ENCODE peak calls at places on chromosomes 16 and 17, in seven cellular contexts. K is keratinocyte, P is fibroblast of lung, O is mesendoderm, G is uterus, B is bronchial epithelial cell, S is HCT116. W is an unnamed sample. For H3K36me3, the result is how much of the 10 kb centered on the place peaks cover.

GRCh38 chr17:10083864-10084263 is 114.5 kb downstream of the GAS7 start:
- DNase-seq in G (no peak), P (no peak), S (no peak), O (no peak), B (no peak), K (no peak), W (no peak)

GRCh38 chr16:87740909-87741424 is 24.8 kb downstream of the KLHDC4 start:
- DNase-seq in P (peak), O (no peak), G (no peak), B (no peak), K (no peak), S (no peak), W (no peak)

GRCh38 chr16:9713151-9713550 is 469.1 kb downstream of the GRIN2A start:
- DNase-seq in O (peak), G (no peak), B (no peak), S (no peak), K (no peak), P (no peak), W (no peak)

GRCh38 chr16:9033125-9033830 is 58.2 kb upstream of the HAPSTR1 start:
- DNase-seq in B (peak), O (peak), K (no peak), P (peak), G (peak), S (peak), W (peak)

GRCh38 chr17:17144916-17145665 is 61.0 kb downstream of the PLD6 start:
- DNase-seq in G (no peak), S (no peak), K (no peak), B (no peak), O (no peak), P (no peak), W (no peak)

GRCh38 chr16:19868421-19868820 is 16.2 kb downstream of the GPRC5B start:
- DNase-seq in K (no peak), O (no peak), P (no peak), G (no peak), B (no peak), S (no peak), W (no peak)

GRCh38 chr16:56102159-56102798 is 89.0 kb upstream of the GNAO1 start:
- DNase-seq in K (no peak), G (peak), B (no peak), O (peak), S (no peak), P (peak), W (peak)

GRCh38 chr16:24689128-24689527 is 40.3 kb upstream of the TNRC6A start:
- DNase-seq in K (no peak), S (peak), B (peak), O (peak), P (peak), G (no peak), W (peak)

GRCh38 chr17:31491794-31492171 is 100.3 kb downstream of the RAB11FIP4 start:
- DNase-seq in G (no peak), S (no peak), B (peak), O (no peak), K (peak), P (no peak), W (no peak)

GRCh38 chr17:81910840-81911276 is 341 bp downstream of the PCYT2 start:
- DNase-seq in G (no peak), K (no peak), O (no peak), B (no peak), S (no peak), P (no peak), W (no peak)

GRCh38 chr17:18258356-18259038 is at the start of gene FLII:
- DNase-seq in K (no peak), P (peak), G (no peak), B (no peak), S (no peak), O (peak), W (peak)

GRCh38 chr17:50190278-50191069 is 11.0 kb downstream of the COL1A1 start:
- DNase-seq in K (no peak), O (no peak), B (no peak), P (no peak), G (no peak), S (no peak), W (no peak)

GRCh38 chr16:87685405-87685755 is 80.4 kb downstream of the KLHDC4 start:
- DNase-seq in K (no peak), P (no peak), G (no peak), S (no peak), B (no peak), O (no peak), W (no peak)

GRCh38 chr17:67608691-67609090 is 109.0 kb upstream of the NOL11 start:
- DNase-seq in S (no peak), K (peak), P (peak), O (no peak), G (no peak), B (peak), W (no peak)

GRCh38 chr17:44007346-44008204 is 3.2 kb downstream of the NAGS start:
- DNase-seq in K (no peak), O (peak), B (no peak), S (no peak), P (no peak), G (no peak), W (peak)

GRCh38 chr16:79318137-79318899 is 282.2 kb downstream of the MAF start:
- DNase-seq in O (no peak), S (no peak), G (no peak), B (no peak), K (no peak), P (no peak), W (peak)

GRCh38 chr17:2357237-2357636 is 19.9 kb downstream of the SGSM2 start:
- DNase-seq in K (no peak), S (no peak), B (no peak), P (no peak), O (no peak), G (no peak), W (no peak)

GRCh38 chr16:49756971-49757743 is 98.8 kb downstream of the ZNF423 start:
- DNase-seq in B (peak), P (no peak), K (no peak), G (no peak), S (no peak), O (peak), W (no peak)

GRCh38 chr16:47779201-47780016 is 318.3 kb downstream of the PHKB start:
- DNase-seq in P (peak), O (peak), G (no peak), K (no peak), S (no peak), B (no peak), W (no peak)

GRCh38 chr17:78315355-78316114 is 44.3 kb downstream of the SOCS3 start:
- DNase-seq in O (peak), S (peak), B (peak), K (peak), G (peak), P (peak), W (peak)

DNA sequence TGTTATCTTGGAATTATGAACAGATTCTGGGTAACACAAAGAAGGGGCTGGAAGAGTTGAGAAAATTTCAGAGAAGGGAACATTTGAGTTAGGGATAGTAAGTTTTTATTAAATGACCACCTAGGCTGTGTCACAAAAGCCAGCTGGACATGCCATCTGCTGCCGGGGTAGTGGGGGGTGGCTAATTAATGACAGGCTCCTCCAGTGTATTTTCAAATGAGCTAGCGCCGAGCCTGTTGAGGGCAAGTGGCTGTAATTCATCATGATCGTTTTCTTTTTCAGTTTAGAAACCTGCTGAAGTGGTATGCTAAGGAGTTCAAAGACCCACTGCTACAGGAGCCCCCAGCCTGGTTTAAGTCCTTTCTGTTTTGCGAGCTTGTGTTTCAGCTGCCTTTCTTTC is 6.2 kb downstream of the TMEM97 start:
- DNase-seq in O (no peak), G (no peak), K (no peak), P (no peak), B (no peak), S (no peak), W (no peak)
- H3K36me3 ChIP-seq in O (under half), G (under half), K (under half), P (under half), B (under half), S (under half), W (under half)

GRCh38 chr16:16099320-16099719 is 124.0 kb downstream of the ABCC6 start:
- DNase-seq in G (no peak), B (no peak), O (no peak), S (no peak), P (no peak), K (no peak), W (no peak)

GRCh38 chr16:16096161-16096857 is 127.0 kb downstream of the ABCC6 start:
- DNase-seq in K (no peak), P (peak), S (no peak), G (peak), B (no peak), O (peak), W (no peak)

GRCh38 chr16:16095646-16096045 is 127.6 kb downstream of the ABCC6 start:
- DNase-seq in O (no peak), P (no peak), S (no peak), G (no peak), B (no peak), K (no peak), W (no peak)

GRCh38 chr16:16093625-16094332 is 129.5 kb downstream of the ABCC6 start:
- DNase-seq in B (no peak), O (no peak), G (no peak), S (no peak), P (no peak), K (no peak), W (peak)

DNA sequence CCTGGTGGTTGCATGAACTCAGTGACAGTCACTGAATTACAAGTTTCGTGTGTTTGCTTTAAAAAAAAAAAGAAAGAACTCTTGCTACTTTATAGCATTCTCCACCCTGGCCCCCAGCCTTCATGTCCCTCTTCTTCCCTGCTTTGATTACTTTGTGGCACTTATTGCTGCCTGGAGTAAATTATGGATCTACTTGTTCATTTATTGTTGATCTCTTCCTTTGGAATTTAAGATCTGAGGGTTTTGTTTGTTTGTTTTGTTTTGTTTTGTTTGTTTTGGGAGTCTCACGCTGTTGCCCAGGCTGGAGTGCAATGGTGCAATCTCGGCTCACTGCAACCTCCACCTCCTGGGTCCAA is 126.5 kb downstream of the ABCC6 start:
- DNase-seq in O (no peak), K (no peak), B (no peak), G (no peak), P (no peak), S (no peak), W (no peak)
- H3K4me3 ChIP-seq in O (no peak), K (no peak), B (no peak), G (no peak), P (no peak), S (no peak), W (no peak)

DNA sequence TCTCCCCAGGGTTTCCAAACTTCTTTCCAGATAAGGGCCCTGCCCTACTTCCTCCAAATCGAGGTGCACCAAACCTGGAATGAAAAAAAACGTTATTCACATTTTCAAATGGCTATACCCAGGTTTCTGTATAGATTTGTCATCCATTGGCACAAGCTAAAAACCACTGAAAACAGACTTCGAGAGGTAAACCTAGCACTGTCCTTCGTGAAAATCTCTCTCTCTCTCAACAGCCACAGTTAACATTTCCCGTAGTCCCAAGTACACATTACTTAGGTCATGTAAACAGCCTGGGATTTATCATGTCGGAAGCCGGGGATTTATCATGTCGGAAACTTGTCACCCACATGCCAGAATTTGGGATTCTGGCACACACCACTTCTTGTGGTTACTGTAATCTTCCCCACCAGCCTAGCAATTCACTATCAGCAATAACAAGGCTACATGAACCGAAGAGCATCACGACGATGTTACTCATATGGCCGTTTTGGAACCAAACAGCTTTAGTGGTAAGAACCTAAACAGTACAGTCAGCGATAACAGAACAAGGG is 1.2 kb downstream of the DDX5 start:
- DNase-seq in G (peak), O (peak), P (no peak), B (peak), K (no peak), S (no peak), W (no peak)
- H3K36me3 ChIP-seq in G (under half), O (under half), P (under half), B (under half), K (half or more), S (half or more), W (under half)

DNA sequence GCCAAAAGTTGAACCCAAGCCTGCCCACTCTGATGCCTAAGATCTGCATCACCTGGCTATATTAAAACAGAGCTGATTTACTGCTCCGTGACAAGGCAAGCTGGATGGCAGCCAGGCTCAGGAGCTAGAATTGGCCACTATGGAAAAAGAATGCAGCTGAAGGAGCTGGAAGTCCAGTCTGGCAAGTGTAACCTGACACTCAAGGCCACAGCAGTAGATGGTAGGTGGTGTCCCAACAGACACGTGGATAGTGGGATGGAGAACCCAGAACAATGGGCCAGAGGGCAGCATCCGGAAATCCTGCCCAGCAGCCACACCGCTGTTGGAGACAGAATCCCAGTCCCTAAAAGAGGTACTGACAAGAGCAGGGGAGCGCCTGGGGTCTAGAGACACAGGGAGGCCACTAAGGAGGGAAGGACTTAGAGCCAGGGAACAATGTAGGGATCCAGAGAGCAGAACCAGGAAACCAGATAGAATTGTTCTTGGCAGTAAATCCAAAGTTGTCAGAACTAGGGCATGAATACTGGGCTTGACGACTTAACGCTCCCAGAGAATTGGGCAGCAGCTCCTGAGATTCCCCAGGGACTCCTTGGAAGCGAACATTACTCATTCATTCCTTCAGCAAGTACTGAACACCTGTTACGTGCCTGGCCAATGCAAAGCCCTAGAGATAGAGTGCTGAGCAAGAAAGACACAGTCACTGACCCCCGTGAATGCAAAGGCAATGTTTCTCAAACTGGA is 85.7 kb downstream of the CDYL2 start:
- DNase-seq in G (no peak), P (no peak), K (no peak), S (no peak), O (peak), B (peak), W (peak)
- H3K4me3 ChIP-seq in G (no peak), P (no peak), K (no peak), S (no peak), O (no peak), B (no peak), W (no peak)

GRCh38 chr16:88813396-88814143 is 1.8 kb upstream of the APRT start:
- DNase-seq in O (no peak), P (no peak), B (no peak), G (no peak), S (no peak), K (no peak), W (no peak)
- H3K36me3 ChIP-seq in O (under half), P (under half), B (under half), G (under half), S (under half), K (under half), W (under half)

DNA sequence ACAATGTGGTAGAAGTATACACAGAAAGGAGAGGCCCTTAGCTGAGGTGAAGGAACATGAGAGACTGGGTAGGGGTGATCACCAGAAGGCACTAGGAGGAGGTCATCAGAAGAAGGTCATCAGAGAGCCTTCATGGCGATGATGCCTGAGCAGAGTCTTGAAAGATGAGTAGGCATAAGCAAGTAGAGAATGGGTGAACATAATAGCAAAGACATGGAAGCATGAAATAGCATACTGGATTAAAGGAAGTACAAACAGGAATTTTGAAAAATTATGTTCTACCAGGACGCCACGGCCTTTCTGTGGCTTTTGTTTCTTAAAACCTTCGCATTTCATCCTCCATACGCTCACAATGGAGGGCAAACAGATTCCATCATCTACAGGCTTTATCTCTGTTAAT is 2.9 kb downstream of the IKZF3 start:
- DNase-seq in S (no peak), O (no peak), P (no peak), B (no peak), G (no peak), K (no peak), W (no peak)
- H3K4me3 ChIP-seq in S (no peak), O (no peak), P (no peak), B (no peak), G (no peak), K (no peak), W (no peak)

DNA sequence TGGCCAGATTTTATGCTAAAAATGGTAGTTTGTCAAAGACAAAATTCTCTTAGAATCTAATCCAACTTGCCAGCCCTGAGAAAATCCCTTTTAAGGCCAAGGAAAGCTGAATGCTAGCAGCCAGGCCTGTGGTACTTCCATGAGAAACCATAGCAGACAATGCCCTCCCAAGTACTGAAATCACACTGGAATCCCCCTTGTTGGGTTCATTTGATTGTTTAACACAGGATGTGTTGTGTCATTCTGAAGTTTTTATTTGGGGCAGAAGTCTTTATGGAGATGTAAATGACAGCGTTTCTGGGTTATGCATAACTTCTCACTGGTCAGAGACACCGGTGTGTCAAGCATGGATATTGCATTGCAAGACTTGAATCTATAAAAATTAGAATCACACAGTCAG is 6.0 kb upstream of the ARL2BP start:
- DNase-seq in S (no peak), B (no peak), K (no peak), G (no peak), P (no peak), O (no peak), W (no peak)
- H3K36me3 ChIP-seq in S (under half), B (under half), K (under half), G (under half), P (under half), O (under half), W (under half)

W was measured in H7.